ENCODE peak calls at places on chromosomes 12 and 14, in seven cellular contexts. One of them, this sample, is unnamed.

GRCh38 chr14:94423465-94424056 is 29.0 kb downstream of the SERPINA11 start:
- DNase-seq in lower leg skin: peak
- DNase-seq in HFF-Myc: peak
- DNase-seq in left lung: peak
- DNase-seq in HCT116: peak
- DNase-seq in AG10803: peak
- DNase-seq in pancreas: peak
- DNase-seq in this sample: no peak

GRCh38 chr12:94593822-94594442 is 56.4 kb downstream of the TMCC3 start:
- DNase-seq in pancreas: no peak
- DNase-seq in AG10803: no peak
- DNase-seq in HFF-Myc: no peak
- DNase-seq in HCT116: no peak
- DNase-seq in lower leg skin: no peak
- DNase-seq in left lung: no peak
- DNase-seq in this sample: no peak

GRCh38 chr14:87628129-87628528 is 364.9 kb downstream of the GALC start:
- DNase-seq in left lung: peak
- DNase-seq in pancreas: no peak
- DNase-seq in AG10803: peak
- DNase-seq in HFF-Myc: no peak
- DNase-seq in lower leg skin: no peak
- DNase-seq in HCT116: no peak
- DNase-seq in this sample: peak

GRCh38 chr12:116143883-116144266 is 133.6 kb downstream of the MED13L start:
- DNase-seq in AG10803: peak
- DNase-seq in pancreas: no peak
- DNase-seq in lower leg skin: no peak
- DNase-seq in HFF-Myc: no peak
- DNase-seq in left lung: no peak
- DNase-seq in HCT116: no peak
- DNase-seq in this sample: no peak

GRCh38 chr12:74689071-74689655 is 151.5 kb downstream of the ATXN7L3B start:
- DNase-seq in lower leg skin: no peak
- DNase-seq in HCT116: peak
- DNase-seq in AG10803: peak
- DNase-seq in HFF-Myc: peak
- DNase-seq in left lung: no peak
- DNase-seq in pancreas: no peak
- DNase-seq in this sample: peak

GRCh38 chr12:34598851-34599529 is 576.7 kb downstream of the ALG10 start:
- DNase-seq in lower leg skin: no peak
- DNase-seq in HFF-Myc: no peak
- DNase-seq in HCT116: no peak
- DNase-seq in AG10803: no peak
- DNase-seq in pancreas: peak
- DNase-seq in left lung: no peak
- DNase-seq in this sample: no peak

GRCh38 chr12:116360579-116361403 is 83.3 kb upstream of the MED13L start:
- DNase-seq in lower leg skin: no peak
- DNase-seq in left lung: no peak
- DNase-seq in AG10803: no peak
- DNase-seq in pancreas: no peak
- DNase-seq in HCT116: no peak
- DNase-seq in HFF-Myc: no peak
- DNase-seq in this sample: no peak

GRCh38 chr12:79426121-79426520 is 264.6 kb downstream of the PAWR start:
- DNase-seq in HFF-Myc: no peak
- DNase-seq in left lung: no peak
- DNase-seq in AG10803: peak
- DNase-seq in lower leg skin: no peak
- DNase-seq in HCT116: no peak
- DNase-seq in pancreas: no peak
- DNase-seq in this sample: no peak

GRCh38 chr14:92323031-92323915 is at the start of gene SLC24A4:
- DNase-seq in AG10803: no peak
- DNase-seq in left lung: no peak
- DNase-seq in pancreas: peak
- DNase-seq in HCT116: no peak
- DNase-seq in HFF-Myc: no peak
- DNase-seq in lower leg skin: no peak
- DNase-seq in this sample: no peak

GRCh38 chr14:75132374-75133086 is 5.7 kb upstream of the NEK9 start:
- DNase-seq in lower leg skin: no peak
- DNase-seq in HFF-Myc: peak
- DNase-seq in pancreas: no peak
- DNase-seq in left lung: no peak
- DNase-seq in HCT116: peak
- DNase-seq in AG10803: peak
- DNase-seq in this sample: no peak

GRCh38 chr12:3107071-3107583 is 29.9 kb downstream of the TSPAN9 start:
- DNase-seq in HFF-Myc: no peak
- DNase-seq in AG10803: peak
- DNase-seq in lower leg skin: no peak
- DNase-seq in left lung: no peak
- DNase-seq in pancreas: no peak
- DNase-seq in HCT116: no peak
- DNase-seq in this sample: no peak

GRCh38 chr14:90056821-90057220 is 5.0 kb upstream of the KCNK13 start:
- DNase-seq in left lung: no peak
- DNase-seq in HFF-Myc: no peak
- DNase-seq in HCT116: no peak
- DNase-seq in lower leg skin: peak
- DNase-seq in pancreas: no peak
- DNase-seq in AG10803: no peak
- DNase-seq in this sample: no peak

GRCh38 chr12:43318002-43318401 is 234.0 kb downstream of the ADAMTS20 start:
- DNase-seq in left lung: no peak
- DNase-seq in HCT116: no peak
- DNase-seq in lower leg skin: no peak
- DNase-seq in HFF-Myc: no peak
- DNase-seq in pancreas: no peak
- DNase-seq in AG10803: no peak
- DNase-seq in this sample: no peak

GRCh38 chr14:104935026-104935650 is 10.5 kb downstream of the PLD4 start:
- DNase-seq in pancreas: peak
- DNase-seq in HFF-Myc: no peak
- DNase-seq in AG10803: no peak
- DNase-seq in lower leg skin: peak
- DNase-seq in left lung: peak
- DNase-seq in HCT116: no peak
- DNase-seq in this sample: no peak

GRCh38 chr12:26798013-26798412 is 35.0 kb downstream of the ITPR2 start:
- DNase-seq in AG10803: peak
- DNase-seq in HCT116: no peak
- DNase-seq in left lung: no peak
- DNase-seq in HFF-Myc: peak
- DNase-seq in lower leg skin: no peak
- DNase-seq in pancreas: no peak
- DNase-seq in this sample: no peak

GRCh38 chr12:42322567-42322966 is 3.3 kb downstream of the ZCRB1 start:
- DNase-seq in left lung: no peak
- DNase-seq in AG10803: no peak
- DNase-seq in HCT116: no peak
- DNase-seq in HFF-Myc: no peak
- DNase-seq in pancreas: no peak
- DNase-seq in lower leg skin: no peak
- DNase-seq in this sample: no peak

GRCh38 chr14:51554339-51554920 is 97.3 kb upstream of the FRMD6 start:
- DNase-seq in AG10803: peak
- DNase-seq in HFF-Myc: no peak
- DNase-seq in lower leg skin: no peak
- DNase-seq in left lung: no peak
- DNase-seq in HCT116: no peak
- DNase-seq in pancreas: no peak
- DNase-seq in this sample: peak

GRCh38 chr12:10567813-10568212 is 45.6 kb downstream of the MAGOHB start:
- DNase-seq in HCT116: no peak
- DNase-seq in pancreas: no peak
- DNase-seq in HFF-Myc: no peak
- DNase-seq in left lung: no peak
- DNase-seq in lower leg skin: no peak
- DNase-seq in AG10803: peak
- DNase-seq in this sample: no peak

GRCh38 chr14:100067971-100068959 is 3.0 kb downstream of the EVL start:
- DNase-seq in AG10803: no peak
- DNase-seq in HCT116: peak
- DNase-seq in HFF-Myc: peak
- DNase-seq in left lung: peak
- DNase-seq in pancreas: no peak
- DNase-seq in lower leg skin: peak
- DNase-seq in this sample: no peak

GRCh38 chr14:91372680-91373495 is 44.7 kb downstream of the CCDC88C start:
- DNase-seq in HFF-Myc: no peak
- DNase-seq in AG10803: no peak
- DNase-seq in HCT116: no peak
- DNase-seq in left lung: no peak
- DNase-seq in lower leg skin: no peak
- DNase-seq in pancreas: no peak
- DNase-seq in this sample: no peak

GRCh38 chr12:57005980-57006808 is at the start of gene ZBTB39:
- DNase-seq in HCT116: peak
- DNase-seq in AG10803: peak
- DNase-seq in pancreas: peak
- DNase-seq in left lung: peak
- DNase-seq in HFF-Myc: no peak
- DNase-seq in lower leg skin: no peak
- DNase-seq in this sample: no peak

GRCh38 chr12:50753232-50753769 is 10.6 kb upstream of the ATF1 start:
- DNase-seq in lower leg skin: peak
- DNase-seq in left lung: no peak
- DNase-seq in HCT116: no peak
- DNase-seq in HFF-Myc: no peak
- DNase-seq in pancreas: no peak
- DNase-seq in AG10803: no peak
- DNase-seq in this sample: no peak

GRCh38 chr14:101080922-101081593 is 177.5 kb upstream of the RTL1 start:
- DNase-seq in HCT116: no peak
- DNase-seq in AG10803: no peak
- DNase-seq in left lung: no peak
- DNase-seq in lower leg skin: no peak
- DNase-seq in pancreas: no peak
- DNase-seq in HFF-Myc: no peak
- DNase-seq in this sample: no peak

GRCh38 chr14:101084436-101084826 is 180.9 kb upstream of the RTL1 start:
- DNase-seq in left lung: no peak
- DNase-seq in HFF-Myc: no peak
- DNase-seq in AG10803: no peak
- DNase-seq in HCT116: no peak
- DNase-seq in pancreas: peak
- DNase-seq in lower leg skin: peak
- DNase-seq in this sample: no peak

GRCh38 chr14:101082036-101082435 is 178.5 kb upstream of the RTL1 start:
- DNase-seq in left lung: peak
- DNase-seq in HFF-Myc: no peak
- DNase-seq in lower leg skin: peak
- DNase-seq in AG10803: no peak
- DNase-seq in HCT116: no peak
- DNase-seq in pancreas: peak
- DNase-seq in this sample: no peak

GRCh38 chr14:101082436-101083384 is 179.2 kb upstream of the RTL1 start:
- DNase-seq in HFF-Myc: no peak
- DNase-seq in lower leg skin: peak
- DNase-seq in AG10803: no peak
- DNase-seq in pancreas: peak
- DNase-seq in left lung: no peak
- DNase-seq in HCT116: no peak
- DNase-seq in this sample: no peak

DNA sequence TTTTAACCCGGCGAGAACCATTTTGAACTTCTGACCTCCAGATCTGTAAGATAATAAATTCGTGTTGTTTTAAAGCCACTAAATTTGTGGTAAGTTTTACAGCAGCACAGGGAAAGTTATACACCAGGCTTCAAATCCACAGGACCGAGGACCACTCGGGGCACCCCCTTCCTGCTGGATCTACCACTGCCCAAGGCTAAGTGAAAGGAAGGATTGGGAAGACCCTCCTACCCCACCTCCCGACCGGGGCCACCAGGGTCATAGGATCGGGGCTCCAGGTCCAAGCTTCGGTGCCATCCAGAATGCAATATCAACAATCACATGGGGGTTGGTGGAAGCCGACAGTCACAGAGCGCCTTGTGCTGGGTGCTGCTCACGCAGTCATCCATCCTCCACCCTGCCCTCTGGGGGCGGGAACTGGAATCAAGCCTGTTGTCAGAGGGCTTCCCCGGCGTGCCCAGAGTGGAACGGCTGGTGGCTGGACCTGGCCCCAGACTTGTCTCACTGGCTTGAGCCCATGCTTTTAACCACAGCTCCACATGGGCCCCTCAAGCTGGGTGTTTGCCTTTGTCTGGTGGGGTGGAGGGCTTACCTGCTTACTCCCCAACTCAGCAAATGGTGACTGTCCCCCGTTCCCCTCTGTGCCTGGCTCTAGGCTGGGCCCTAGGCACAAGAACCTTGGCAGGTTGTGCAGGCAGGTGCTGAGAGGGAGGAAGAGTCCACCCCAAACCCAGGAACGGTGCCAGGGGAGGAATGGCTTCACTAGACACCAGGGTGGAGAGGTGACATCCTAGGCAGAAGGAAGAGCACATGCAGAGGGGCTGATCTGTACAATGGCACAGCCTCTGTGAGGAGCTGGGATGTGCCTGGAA is 180.3 kb upstream of the RTL1 start:
- DNase-seq in HFF-Myc: no peak
- DNase-seq in left lung: peak
- DNase-seq in lower leg skin: peak
- DNase-seq in AG10803: no peak
- DNase-seq in pancreas: peak
- DNase-seq in HCT116: peak
- DNase-seq in this sample: no peak
- TF ChIP-seq CTCF in HFF-Myc: peak
- TF ChIP-seq CTCF in left lung: no peak
- TF ChIP-seq CTCF in lower leg skin: no peak
- TF ChIP-seq CTCF in AG10803: no peak
- TF ChIP-seq CTCF in pancreas: no peak
- TF ChIP-seq CTCF in HCT116: peak
- TF ChIP-seq CTCF in this sample: peak

GRCh38 chr14:102046337-102047278 is 40.2 kb downstream of the HSP90AA1 start:
- DNase-seq in lower leg skin: peak
- DNase-seq in pancreas: peak
- DNase-seq in HFF-Myc: peak
- DNase-seq in AG10803: peak
- DNase-seq in HCT116: peak
- DNase-seq in left lung: peak
- DNase-seq in this sample: no peak
- H3K4me3 ChIP-seq in lower leg skin: no peak
- H3K4me3 ChIP-seq in pancreas: no peak
- H3K4me3 ChIP-seq in HFF-Myc: no peak
- H3K4me3 ChIP-seq in AG10803: no peak
- H3K4me3 ChIP-seq in HCT116: no peak
- H3K4me3 ChIP-seq in left lung: no peak
- H3K4me3 ChIP-seq in this sample: no peak

GRCh38 chr12:89372584-89373370 is 20.5 kb upstream of the DUSP6 start:
- DNase-seq in lower leg skin: no peak
- DNase-seq in pancreas: no peak
- DNase-seq in HCT116: no peak
- DNase-seq in HFF-Myc: no peak
- DNase-seq in AG10803: no peak
- DNase-seq in left lung: no peak
- DNase-seq in this sample: no peak
- TF ChIP-seq CTCF in lower leg skin: no peak
- TF ChIP-seq CTCF in pancreas: no peak
- TF ChIP-seq CTCF in HCT116: no peak
- TF ChIP-seq CTCF in HFF-Myc: no peak
- TF ChIP-seq CTCF in AG10803: no peak
- TF ChIP-seq CTCF in left lung: no peak
- TF ChIP-seq CTCF in this sample: no peak

GRCh38 chr12:22271036-22271435 is 63.5 kb downstream of the ST8SIA1 start:
- DNase-seq in HCT116: no peak
- DNase-seq in HFF-Myc: peak
- DNase-seq in lower leg skin: no peak
- DNase-seq in AG10803: peak
- DNase-seq in pancreas: no peak
- DNase-seq in left lung: no peak
- DNase-seq in this sample: no peak
- H3K4me3 ChIP-seq in HCT116: no peak
- H3K4me3 ChIP-seq in HFF-Myc: no peak
- H3K4me3 ChIP-seq in lower leg skin: no peak
- H3K4me3 ChIP-seq in AG10803: no peak
- H3K4me3 ChIP-seq in pancreas: no peak
- H3K4me3 ChIP-seq in left lung: no peak
- H3K4me3 ChIP-seq in this sample: no peak